ENCODE peak calls at places on chromosomes 6 and 20, in five cellular contexts. I is H1, Y is HepG2, M is IMR-90, N is A549. Q is an unnamed sample.

GRCh38 chr6:72424476-72424875 is 197.4 kb upstream of the KCNQ5 start:
- DNase-seq in Y (no peak), I (no peak), M (no peak), N (no peak), Q (no peak)

GRCh38 chr6:166999845-167000253 is 652 bp downstream of the CEP43 start:
- DNase-seq in I (no peak), N (no peak), M (no peak), Y (peak), Q (no peak)

GRCh38 chr6:157143885-157144795 is 179.2 kb downstream of the TMEM242 start:
- DNase-seq in M (peak), N (no peak), Y (no peak), I (no peak), Q (no peak)

GRCh38 chr6:69729870-69730449 is 66.8 kb downstream of the LMBRD1 start:
- DNase-seq in Y (no peak), N (no peak), M (peak), I (no peak), Q (no peak)

GRCh38 chr6:31356946-31357466 is at the start of gene HLA-B:
- DNase-seq in I (no peak), N (peak), M (peak), Y (peak), Q (no peak)

GRCh38 chr6:16331328-16332174 is 93.2 kb downstream of the GMPR start:
- DNase-seq in Y (peak), I (no peak), N (peak), M (peak), Q (peak)

GRCh38 chr20:46558511-46558959 is 8.1 kb upstream of the OCSTAMP start:
- DNase-seq in Y (peak), I (no peak), N (peak), M (peak), Q (no peak)

GRCh38 chr20:56518999-56519398 is 5.5 kb upstream of the FAM209A start:
- DNase-seq in Y (no peak), N (no peak), M (no peak), I (no peak), Q (no peak)

GRCh38 chr20:48006036-48006833 is 221.0 kb upstream of the SULF2 start:
- DNase-seq in N (no peak), Y (no peak), M (no peak), I (no peak), Q (no peak)

GRCh38 chr6:114092943-114093342 is 122.0 kb upstream of the HDAC2 start:
- DNase-seq in M (no peak), I (no peak), N (no peak), Y (peak), Q (no peak)

GRCh38 chr6:140572129-140572528 is 1197.7 kb upstream of the CITED2 start:
- DNase-seq in N (no peak), I (no peak), Y (no peak), M (peak), Q (no peak)

GRCh38 chr6:166543603-166544293 is 42.7 kb downstream of the RAMACL start:
- DNase-seq in I (no peak), N (no peak), M (no peak), Y (no peak), Q (no peak)

GRCh38 chr6:32692019-32692418 is 25.6 kb upstream of the HLA-DQB1 start:
- DNase-seq in M (no peak), Y (peak), N (no peak), I (peak), Q (peak)

GRCh38 chr6:111260570-111261298 is 173.4 kb downstream of the SLC16A10 start:
- DNase-seq in M (peak), Y (no peak), N (no peak), I (no peak), Q (peak)

GRCh38 chr20:50048420-50049166 is 64.4 kb downstream of the UBE2V1 start:
- DNase-seq in Y (no peak), N (no peak), M (peak), I (no peak), Q (no peak)

GRCh38 chr6:165205632-165206031 is 103.8 kb downstream of the C6orf118 start:
- DNase-seq in N (no peak), Y (no peak), I (no peak), M (no peak), Q (no peak)

GRCh38 chr20:61346996-61347906 is 95.2 kb downstream of the CDH4 start:
- DNase-seq in Y (no peak), M (no peak), N (no peak), I (no peak), Q (no peak)

GRCh38 chr6:135145509-135145865 is 35.6 kb upstream of the MYB start:
- DNase-seq in M (no peak), N (no peak), I (no peak), Y (no peak), Q (no peak)
- TF ChIP-seq MAFK in M (no peak), N (no peak), I (no peak), Y (no peak), Q (no peak)

GRCh38 chr20:32727663-32728062 is 15.6 kb downstream of the COMMD7 start:
- DNase-seq in Y (no peak), N (no peak), I (no peak), M (peak), Q (no peak)
- TF ChIP-seq RAD21 in Y (no peak), N (no peak), I (no peak), M (no peak), Q (no peak)

GRCh38 chr6:1049900-1050299 is 262.0 kb upstream of the FOXQ1 start:
- DNase-seq in Y (no peak), I (no peak), M (no peak), N (no peak), Q (no peak)

GRCh38 chr6:1055015-1055921 is 256.6 kb upstream of the FOXQ1 start:
- DNase-seq in Y (peak), N (no peak), M (no peak), I (no peak), Q (no peak)

GRCh38 chr6:1053587-1053986 is 258.3 kb upstream of the FOXQ1 start:
- DNase-seq in I (no peak), N (no peak), M (no peak), Y (no peak), Q (peak)

GRCh38 chr6:1054653-1055014 is 257.3 kb upstream of the FOXQ1 start:
- DNase-seq in M (no peak), I (no peak), N (no peak), Y (no peak), Q (no peak)

GRCh38 chr6:1052262-1052661 is 259.6 kb upstream of the FOXQ1 start:
- DNase-seq in I (no peak), M (no peak), Y (no peak), N (no peak), Q (no peak)
- TF ChIP-seq MAFK in I (no peak), M (no peak), Y (no peak), N (no peak), Q (no peak)

GRCh38 chr6:119127627-119128026 is 49.2 kb upstream of the FAM184A start:
- DNase-seq in I (no peak), N (no peak), M (no peak), Y (no peak), Q (no peak)
- TF ChIP-seq RAD21 in I (no peak), N (no peak), M (no peak), Y (no peak), Q (no peak)

GRCh38 chr6:106870069-106870468 is 104.5 kb downstream of the CD24 start:
- DNase-seq in M (peak), I (no peak), Y (peak), N (peak), Q (no peak)
- TF ChIP-seq MAFK in M (no peak), I (no peak), Y (no peak), N (no peak), Q (no peak)

GRCh38 chr6:81754906-81755305 is 2.4 kb upstream of the TENT5A start:
- DNase-seq in M (no peak), I (no peak), N (no peak), Y (no peak), Q (no peak)

GRCh38 chr6:81755536-81755935 is 3.1 kb upstream of the TENT5A start:
- DNase-seq in M (no peak), I (no peak), N (no peak), Y (no peak), Q (no peak)

GRCh38 chr6:81752969-81753708 is 658 bp upstream of the TENT5A start:
- DNase-seq in N (peak), M (peak), Y (peak), I (no peak), Q (peak)

GRCh38 chr6:81752084-81752968 is at the start of gene TENT5A:
- DNase-seq in M (peak), I (peak), N (peak), Y (peak), Q (peak)

GRCh38 chr6:81753709-81754678 is 1.5 kb upstream of the TENT5A start:
- DNase-seq in N (peak), I (no peak), M (peak), Y (peak), Q (peak)
- TF ChIP-seq RAD21 in N (peak), I (peak), M (peak), Y (peak), Q (peak)

GRCh38 chr6:18259675-18260447 is 4.5 kb downstream of the DEK start:
- DNase-seq in Y (no peak), N (no peak), M (peak), I (no peak), Q (no peak)

GRCh38 chr6:18260448-18261106 is 3.8 kb downstream of the DEK start:
- DNase-seq in N (no peak), Y (peak), M (peak), I (no peak), Q (no peak)

GRCh38 chr6:18253635-18254034 is 10.7 kb downstream of the DEK start:
- DNase-seq in I (no peak), M (no peak), N (no peak), Y (no peak), Q (no peak)

DNA sequence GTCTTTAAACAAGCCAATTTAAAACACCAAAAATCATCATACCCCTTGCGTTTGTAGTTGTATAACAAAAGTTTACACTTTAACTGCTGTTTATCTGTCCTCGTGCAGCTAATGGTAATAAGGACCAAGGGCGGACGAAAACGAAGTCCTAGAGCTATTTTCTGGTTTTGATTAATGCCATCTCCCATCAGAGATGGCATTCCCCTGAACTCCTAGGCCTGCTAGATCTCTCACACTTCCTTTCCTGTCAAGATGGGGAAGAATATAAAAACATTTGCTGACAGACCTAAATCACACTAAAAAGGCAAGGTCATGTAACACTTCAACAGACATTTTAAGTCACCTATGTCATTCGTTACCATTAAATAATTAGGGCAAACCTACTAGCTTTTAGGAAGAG is 9.5 kb downstream of the DEK start:
- DNase-seq in Y (no peak), I (no peak), M (no peak), N (no peak), Q (no peak)
- TF ChIP-seq MAFK in Y (no peak), I (no peak), M (no peak), N (no peak), Q (no peak)

GRCh38 chr6:42402184-42402583 is 49.5 kb downstream of the TRERF1 start:
- DNase-seq in N (no peak), I (no peak), Y (no peak), M (peak), Q (no peak)

GRCh38 chr6:42400031-42400760 is 51.5 kb downstream of the TRERF1 start:
- DNase-seq in Y (no peak), N (no peak), I (no peak), M (no peak), Q (no peak)

GRCh38 chr6:42400886-42401604 is 50.7 kb downstream of the TRERF1 start:
- DNase-seq in I (no peak), M (no peak), N (no peak), Y (no peak), Q (no peak)

GRCh38 chr6:42403415-42403814 is 48.3 kb downstream of the TRERF1 start:
- DNase-seq in I (no peak), M (peak), N (no peak), Y (no peak), Q (no peak)

GRCh38 chr6:42401605-42401935 is 50.2 kb downstream of the TRERF1 start:
- DNase-seq in N (no peak), I (no peak), M (no peak), Y (no peak), Q (no peak)
- TF ChIP-seq RAD21 in N (no peak), I (no peak), M (no peak), Y (no peak), Q (no peak)